ENCODE peak calls at places on chromosomes 12 and 14, in seven cellular contexts. One of them, this sample, is unnamed.
A peak's percentile ranks its signal among the peaks of the same experiment; 100 is the strongest.

GRCh38 chr14:70838076-70838475 is 28.8 kb upstream of the MAP3K9 start:
- DNase-seq in spleen: no peak
- DNase-seq in NCI-H2081: no peak
- DNase-seq in GM12891: no peak
- DNase-seq in C1 segment of cervical spinal cord: no peak
- DNase-seq in activated naive CD4-positive, alpha-beta T cell treated with Interleukin-2 at 50 U/mL for 16 hours: no peak
- DNase-seq in activated CD4-positive, alpha-beta T cell treated with anti-CD3 and anti-CD28 coated beads, Interleukin-2, amount 10 ng/mL, durations not matched to agents 7 days and 5 days: no peak
- DNase-seq in this sample: no peak

GRCh38 chr12:46950116-46950515 is 124.3 kb upstream of the SLC38A4 start:
- DNase-seq in GM12891: no peak
- DNase-seq in activated CD4-positive, alpha-beta T cell treated with anti-CD3 and anti-CD28 coated beads, Interleukin-2, amount 10 ng/mL, durations not matched to agents 7 days and 5 days: no peak
- DNase-seq in spleen: no peak
- DNase-seq in NCI-H2081: no peak
- DNase-seq in activated naive CD4-positive, alpha-beta T cell treated with Interleukin-2 at 50 U/mL for 16 hours: no peak
- DNase-seq in C1 segment of cervical spinal cord: no peak
- DNase-seq in this sample: no peak

GRCh38 chr12:68641138-68641537 is 30.4 kb downstream of the RAP1B start:
- DNase-seq in spleen: no peak
- DNase-seq in NCI-H2081: no peak
- DNase-seq in activated naive CD4-positive, alpha-beta T cell treated with Interleukin-2 at 50 U/mL for 16 hours: peak; percentile 62
- DNase-seq in GM12891: peak; percentile 29
- DNase-seq in C1 segment of cervical spinal cord: no peak
- DNase-seq in activated CD4-positive, alpha-beta T cell treated with anti-CD3 and anti-CD28 coated beads, Interleukin-2, amount 10 ng/mL, durations not matched to agents 7 days and 5 days: peak; percentile 71
- DNase-seq in this sample: no peak

GRCh38 chr14:78170203-78170602 is at the start of gene NRXN3:
- DNase-seq in C1 segment of cervical spinal cord: no peak
- DNase-seq in activated naive CD4-positive, alpha-beta T cell treated with Interleukin-2 at 50 U/mL for 16 hours: no peak
- DNase-seq in spleen: no peak
- DNase-seq in GM12891: no peak
- DNase-seq in activated CD4-positive, alpha-beta T cell treated with anti-CD3 and anti-CD28 coated beads, Interleukin-2, amount 10 ng/mL, durations not matched to agents 7 days and 5 days: no peak
- DNase-seq in NCI-H2081: peak; percentile 10
- DNase-seq in this sample: no peak

GRCh38 chr12:80269953-80270552 is 170.7 kb downstream of the OTOGL start:
- DNase-seq in spleen: no peak
- DNase-seq in activated naive CD4-positive, alpha-beta T cell treated with Interleukin-2 at 50 U/mL for 16 hours: no peak
- DNase-seq in C1 segment of cervical spinal cord: no peak
- DNase-seq in activated CD4-positive, alpha-beta T cell treated with anti-CD3 and anti-CD28 coated beads, Interleukin-2, amount 10 ng/mL, durations not matched to agents 7 days and 5 days: peak; percentile 17
- DNase-seq in GM12891: no peak
- DNase-seq in NCI-H2081: peak; percentile 71
- DNase-seq in this sample: no peak

GRCh38 chr14:49881296-49882006 is 11.4 kb upstream of the ARF6 start:
- DNase-seq in C1 segment of cervical spinal cord: no peak
- DNase-seq in NCI-H2081: no peak
- DNase-seq in activated naive CD4-positive, alpha-beta T cell treated with Interleukin-2 at 50 U/mL for 16 hours: no peak
- DNase-seq in spleen: no peak
- DNase-seq in GM12891: no peak
- DNase-seq in activated CD4-positive, alpha-beta T cell treated with anti-CD3 and anti-CD28 coated beads, Interleukin-2, amount 10 ng/mL, durations not matched to agents 7 days and 5 days: no peak
- DNase-seq in this sample: no peak

GRCh38 chr12:7096006-7096903 is 4.0 kb upstream of the C1R start:
- DNase-seq in GM12891: no peak
- DNase-seq in C1 segment of cervical spinal cord: no peak
- DNase-seq in spleen: no peak
- DNase-seq in activated CD4-positive, alpha-beta T cell treated with anti-CD3 and anti-CD28 coated beads, Interleukin-2, amount 10 ng/mL, durations not matched to agents 7 days and 5 days: no peak
- DNase-seq in activated naive CD4-positive, alpha-beta T cell treated with Interleukin-2 at 50 U/mL for 16 hours: no peak
- DNase-seq in NCI-H2081: no peak
- DNase-seq in this sample: no peak

GRCh38 chr12:120161852-120162251 is 32.7 kb downstream of the GCN1 start:
- DNase-seq in GM12891: no peak
- DNase-seq in C1 segment of cervical spinal cord: no peak
- DNase-seq in NCI-H2081: no peak
- DNase-seq in spleen: no peak
- DNase-seq in activated CD4-positive, alpha-beta T cell treated with anti-CD3 and anti-CD28 coated beads, Interleukin-2, amount 10 ng/mL, durations not matched to agents 7 days and 5 days: no peak
- DNase-seq in activated naive CD4-positive, alpha-beta T cell treated with Interleukin-2 at 50 U/mL for 16 hours: no peak
- DNase-seq in this sample: no peak

GRCh38 chr12:106227641-106228319 is 20.0 kb downstream of the CKAP4 start:
- DNase-seq in activated naive CD4-positive, alpha-beta T cell treated with Interleukin-2 at 50 U/mL for 16 hours: peak; percentile 51
- DNase-seq in spleen: peak; percentile 89
- DNase-seq in activated CD4-positive, alpha-beta T cell treated with anti-CD3 and anti-CD28 coated beads, Interleukin-2, amount 10 ng/mL, durations not matched to agents 7 days and 5 days: peak; percentile 61
- DNase-seq in C1 segment of cervical spinal cord: no peak
- DNase-seq in GM12891: no peak
- DNase-seq in NCI-H2081: no peak
- DNase-seq in this sample: no peak

GRCh38 chr12:109738878-109739665 is 25.4 kb downstream of the FAM222A start:
- DNase-seq in activated naive CD4-positive, alpha-beta T cell treated with Interleukin-2 at 50 U/mL for 16 hours: no peak
- DNase-seq in NCI-H2081: no peak
- DNase-seq in activated CD4-positive, alpha-beta T cell treated with anti-CD3 and anti-CD28 coated beads, Interleukin-2, amount 10 ng/mL, durations not matched to agents 7 days and 5 days: no peak
- DNase-seq in spleen: peak; percentile 71
- DNase-seq in C1 segment of cervical spinal cord: no peak
- DNase-seq in GM12891: no peak
- DNase-seq in this sample: no peak